ENCODE peak calls at places on chromosomes 6 and 20, in seven cellular contexts. U, Q, I, L, H, M and T are unnamed samples.

GRCh38 chr20:10919549-10920140 is 245.8 kb upstream of the JAG1 start:
- DNase-seq in U (no peak), Q (no peak), I (no peak), L (no peak), H (no peak), M (no peak), T (no peak)

GRCh38 chr6:119052985-119053384 is 25.5 kb downstream of the FAM184A start:
- DNase-seq in U (no peak), Q (no peak), I (no peak), L (no peak), H (no peak), M (no peak), T (no peak)

GRCh38 chr20:14477125-14477524 is 139.7 kb upstream of the FLRT3 start:
- DNase-seq in U (no peak), Q (no peak), I (no peak), L (no peak), H (no peak), M (no peak), T (no peak)

GRCh38 chr6:13331516-13332348 is 3.4 kb upstream of the TBC1D7 start:
- DNase-seq in U (no peak), Q (peak), I (peak), L (peak), H (peak), M (no peak), T (peak)

GRCh38 chr6:156557269-156557885 is 219.8 kb upstream of the ARID1B start:
- DNase-seq in U (no peak), Q (peak), I (no peak), L (no peak), H (peak), M (no peak), T (no peak)

GRCh38 chr6:110482774-110483400 is 6.5 kb upstream of the SLC22A16 start:
- DNase-seq in U (no peak), Q (no peak), I (no peak), L (no peak), H (no peak), M (no peak), T (no peak)

GRCh38 chr20:23047001-23047737 is 2.3 kb downstream of the THBD start:
- DNase-seq in U (no peak), Q (no peak), I (no peak), L (no peak), H (no peak), M (no peak), T (no peak)

GRCh38 chr20:1324598-1325172 is 4.3 kb downstream of the SDCBP2 start:
- DNase-seq in U (peak), Q (no peak), I (no peak), L (peak), H (peak), M (no peak), T (no peak)

GRCh38 chr6:79450984-79451383 is 86.2 kb downstream of the LCA5 start:
- DNase-seq in U (no peak), Q (no peak), I (no peak), L (no peak), H (no peak), M (no peak), T (no peak)

GRCh38 chr6:148342146-148343027 is at the start of gene SASH1:
- DNase-seq in U (peak), Q (peak), I (peak), L (peak), H (no peak), M (peak), T (peak)

GRCh38 chr6:19530188-19530587 is 307.0 kb upstream of the ID4 start:
- DNase-seq in U (no peak), Q (no peak), I (no peak), L (no peak), H (no peak), M (no peak), T (no peak)

GRCh38 chr20:1696521-1697209 is 39.1 kb upstream of the SIRPG start:
- DNase-seq in U (no peak), Q (no peak), I (no peak), L (no peak), H (no peak), M (no peak), T (no peak)

GRCh38 chr20:24779886-24780285 is 169.2 kb upstream of the CST7 start:
- DNase-seq in U (no peak), Q (no peak), I (no peak), L (no peak), H (no peak), M (no peak), T (no peak)

GRCh38 chr6:130054725-130055124 is 36.3 kb downstream of the L3MBTL3 start:
- DNase-seq in U (no peak), Q (no peak), I (no peak), L (no peak), H (no peak), M (no peak), T (no peak)

GRCh38 chr6:130055271-130055670 is 36.9 kb downstream of the L3MBTL3 start:
- DNase-seq in U (no peak), Q (no peak), I (no peak), L (no peak), H (no peak), M (no peak), T (no peak)

DNA sequence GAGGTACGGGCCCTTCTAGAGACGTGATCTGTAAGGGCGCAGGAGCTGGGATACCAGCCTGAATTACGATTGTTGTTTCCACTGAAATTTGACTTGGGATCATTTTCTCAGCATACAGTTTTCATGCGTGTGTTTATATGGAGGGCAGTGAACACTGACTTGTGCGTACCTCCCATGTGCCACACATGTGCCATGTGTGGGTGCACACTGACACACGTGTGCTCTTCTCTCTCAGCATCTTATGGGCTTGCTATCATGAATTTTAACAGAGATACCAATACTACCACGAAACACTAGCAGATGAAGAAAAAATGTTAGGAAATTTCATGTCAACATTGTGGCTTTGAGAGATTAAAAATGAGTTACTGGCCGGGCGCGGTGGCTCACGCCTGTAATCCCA is 39.1 kb downstream of the L3MBTL3 start:
- DNase-seq in U (no peak), Q (no peak), I (no peak), L (no peak), H (no peak), M (no peak), T (no peak)
- TF ChIP-seq MAX in U (no peak), Q (no peak), I (no peak), L (no peak), H (no peak), M (no peak), T (no peak)

DNA sequence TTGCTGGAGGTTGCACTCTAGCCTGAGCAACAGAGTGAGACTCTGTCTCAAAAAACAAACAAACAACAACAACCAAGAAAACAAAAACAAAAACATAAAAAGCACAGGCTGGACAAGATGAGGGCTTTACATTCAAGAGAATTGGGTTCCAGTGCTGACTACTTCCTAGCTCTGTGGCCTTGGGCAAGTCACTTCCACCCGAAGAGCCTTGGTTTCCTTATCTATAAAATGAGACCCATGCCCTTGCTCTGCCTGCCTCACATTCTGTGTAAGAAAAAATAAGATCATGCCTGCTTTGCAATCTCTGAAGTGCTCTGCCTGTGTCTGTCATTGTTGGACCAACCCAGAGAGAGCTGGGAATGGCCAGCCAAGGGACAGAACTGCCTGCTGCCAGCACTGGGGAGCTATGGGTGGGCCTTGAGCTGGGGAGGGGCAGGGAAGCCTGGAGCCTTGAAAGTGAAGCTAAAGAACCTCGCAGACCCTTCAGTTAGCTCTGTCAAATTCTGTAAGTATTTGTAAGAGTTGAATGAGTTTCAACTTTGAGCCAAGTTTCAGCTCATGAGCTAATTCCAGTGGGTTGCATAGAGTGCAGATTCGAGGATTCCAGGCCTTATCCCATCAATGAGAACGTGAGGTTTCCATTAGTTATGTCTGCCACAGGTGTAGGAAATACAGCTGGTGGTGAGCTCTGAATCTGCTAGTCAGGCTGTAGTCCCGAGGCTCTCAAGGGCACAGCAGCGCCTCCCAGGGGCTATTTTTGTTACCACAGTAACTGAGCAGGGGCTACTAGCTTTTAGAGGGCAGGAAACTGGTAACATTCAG is 93.2 kb downstream of the DLGAP4 start:
- DNase-seq in U (peak), Q (peak), I (peak), L (peak), H (peak), M (no peak), T (peak)
- H2AFZ ChIP-seq in U (no peak), Q (no peak), I (no peak), L (no peak), H (no peak), M (no peak), T (peak)

GRCh38 chr6:46437671-46438221 is 53.5 kb downstream of the RCAN2 start:
- DNase-seq in U (no peak), Q (no peak), I (no peak), L (no peak), H (no peak), M (no peak), T (no peak)
- TF ChIP-seq MAX in U (no peak), Q (no peak), I (no peak), L (no peak), H (no peak), M (no peak), T (no peak)

GRCh38 chr6:45687570-45687969 is 309.8 kb upstream of the SUPT3H start:
- DNase-seq in U (no peak), Q (no peak), I (no peak), L (no peak), H (no peak), M (no peak), T (no peak)
- H2AFZ ChIP-seq in U (peak), Q (no peak), I (no peak), L (no peak), H (no peak), M (no peak), T (no peak)